ENCODE peak calls at places on chromosomes 1 and 21, in eight cellular contexts. J is naive thymus-derived CD4-positive, alpha-beta T cell; Z is body of pancreas; X is GM23248; W is mammary epithelial cell; L is stomach; Q is IMR-90; Y is endodermal cell. F is an unnamed sample. For H3K4me1 and H3K27me3, the result is how much of the 10 kb centered on the place peaks cover.

GRCh38 chr1:46203738-46204405 is 738 bp downstream of the LURAP1 start:
- DNase-seq in J (no peak), Z (no peak), X (peak), W (peak), L (no peak), Q (no peak), Y (peak), F (no peak)

GRCh38 chr1:173527151-173527826 is 50.2 kb downstream of the PRDX6 start:
- DNase-seq in J (no peak), Z (no peak), X (no peak), W (peak), L (no peak), Q (no peak), Y (no peak), F (peak)

GRCh38 chr1:77164434-77164944 is 54.7 kb downstream of the PIGK start:
- DNase-seq in J (no peak), Z (no peak), X (no peak), W (no peak), L (no peak), Q (no peak), Y (no peak), F (no peak)

GRCh38 chr21:28540514-28540913 is 452.2 kb downstream of the LTN1 start:
- DNase-seq in J (no peak), Z (no peak), X (peak), W (no peak), L (no peak), Q (peak), Y (no peak), F (peak)

GRCh38 chr21:39588884-39589283 is 23.9 kb upstream of the B3GALT5 start:
- DNase-seq in J (no peak), Z (no peak), X (no peak), W (no peak), L (no peak), Q (no peak), Y (no peak), F (no peak)

GRCh38 chr1:20386682-20387081 is 96.0 kb downstream of the VWA5B1 start:
- DNase-seq in J (no peak), Z (no peak), X (no peak), W (no peak), L (no peak), Q (no peak), Y (peak), F (no peak)

GRCh38 chr1:7993593-7994479 is 32.3 kb downstream of the ERRFI1 start:
- DNase-seq in J (no peak), Z (no peak), X (peak), W (no peak), L (no peak), Q (peak), Y (no peak), F (peak)

GRCh38 chr1:34655206-34655909 is 99.5 kb upstream of the GJB5 start:
- DNase-seq in J (no peak), Z (no peak), X (no peak), W (no peak), L (no peak), Q (no peak), Y (no peak), F (no peak)

GRCh38 chr1:113684153-113684541 is 75.1 kb downstream of the PHTF1 start:
- DNase-seq in J (no peak), Z (no peak), X (peak), W (no peak), L (no peak), Q (peak), Y (no peak), F (no peak)

GRCh38 chr1:97365026-97365425 is 555.8 kb downstream of the DPYD start:
- DNase-seq in J (no peak), Z (no peak), X (peak), W (peak), L (no peak), Q (peak), Y (no peak), F (peak)

GRCh38 chr1:219416598-219417238 is 196.2 kb downstream of the ZC3H11B start:
- DNase-seq in J (peak), Z (peak), X (peak), W (peak), L (peak), Q (peak), Y (peak), F (peak)

GRCh38 chr21:41770901-41771624 is 4.2 kb upstream of the RIPK4 start:
- DNase-seq in J (no peak), Z (no peak), X (no peak), W (no peak), L (no peak), Q (no peak), Y (peak), F (no peak)

GRCh38 chr21:45829566-45830147 is 151.9 kb upstream of the COL6A1 start:
- DNase-seq in J (no peak), Z (no peak), X (no peak), W (no peak), L (no peak), Q (no peak), Y (no peak), F (no peak)

GRCh38 chr1:246647113-246647512 is 77.1 kb upstream of the SCCPDH start:
- DNase-seq in J (no peak), Z (no peak), X (peak), W (no peak), L (no peak), Q (peak), Y (peak), F (no peak)

GRCh38 chr1:9687876-9688582 is 36.5 kb downstream of the PIK3CD start:
- DNase-seq in J (no peak), Z (peak), X (peak), W (peak), L (peak), Q (peak), Y (peak), F (no peak)

GRCh38 chr21:21481238-21481637 is 483.0 kb downstream of the NCAM2 start:
- DNase-seq in J (no peak), Z (no peak), X (no peak), W (no peak), L (no peak), Q (peak), Y (no peak), F (no peak)

GRCh38 chr1:231234506-231234905 is 6.5 kb upstream of the GNPAT start:
- DNase-seq in J (no peak), Z (no peak), X (no peak), W (no peak), L (no peak), Q (no peak), Y (no peak), F (no peak)

GRCh38 chr1:3283849-3284248 is 170.6 kb upstream of the ARHGEF16 start:
- DNase-seq in J (no peak), Z (peak), X (peak), W (no peak), L (peak), Q (no peak), Y (peak), F (no peak)

GRCh38 chr1:54013393-54014008 is 4.5 kb downstream of the LDLRAD1 start:
- DNase-seq in J (no peak), Z (no peak), X (no peak), W (no peak), L (no peak), Q (no peak), Y (peak), F (no peak)

GRCh38 chr1:41843378-41843777 is 75.3 kb downstream of the HIVEP3 start:
- DNase-seq in J (no peak), Z (no peak), X (peak), W (peak), L (no peak), Q (peak), Y (no peak), F (no peak)

GRCh38 chr1:78004719-78005346 is at the start of gene DNAJB4:
- DNase-seq in J (peak), Z (peak), X (peak), W (peak), L (peak), Q (peak), Y (peak), F (peak)

GRCh38 chr1:167881069-167881468 is 32.9 kb downstream of the ADCY10 start:
- DNase-seq in J (no peak), Z (no peak), X (peak), W (peak), L (no peak), Q (peak), Y (no peak), F (peak)

GRCh38 chr1:115865704-115866380 is 24.9 kb upstream of the NHLH2 start:
- DNase-seq in J (no peak), Z (no peak), X (peak), W (peak), L (no peak), Q (no peak), Y (no peak), F (peak)

GRCh38 chr1:43991200-43991475 is 261 bp upstream of the CCDC24 start:
- DNase-seq in J (no peak), Z (no peak), X (no peak), W (no peak), L (no peak), Q (no peak), Y (no peak), F (no peak)
- H3K4me1 ChIP-seq in J (under half), Z (under half), X (under half), W (under half), L (under half), Q (under half), Y (under half), F (under half)

GRCh38 chr1:160575112-160575664 is 4.1 kb downstream of the CD84 start:
- DNase-seq in J (no peak), Z (no peak), X (no peak), W (no peak), L (no peak), Q (no peak), Y (no peak), F (no peak)
- H3K27ac ChIP-seq in J (peak), Z (peak), X (no peak), W (no peak), L (no peak), Q (no peak), Y (no peak), F (no peak)

GRCh38 chr1:154953611-154954038 is 2.3 kb downstream of the PBXIP1 start:
- DNase-seq in J (no peak), Z (no peak), X (no peak), W (no peak), L (no peak), Q (no peak), Y (no peak), F (no peak)
- H3K27me3 ChIP-seq in J (under half), Z (under half), X (under half), W (under half), L (under half), Q (under half), Y (under half), F (under half)

GRCh38 chr1:87111659-87112339 is 197.4 kb downstream of the HS2ST1 start:
- DNase-seq in J (no peak), Z (no peak), X (no peak), W (no peak), L (no peak), Q (no peak), Y (no peak), F (no peak)
- H3K4me1 ChIP-seq in J (under half), Z (under half), X (under half), W (under half), L (under half), Q (under half), Y (under half), F (under half)

DNA sequence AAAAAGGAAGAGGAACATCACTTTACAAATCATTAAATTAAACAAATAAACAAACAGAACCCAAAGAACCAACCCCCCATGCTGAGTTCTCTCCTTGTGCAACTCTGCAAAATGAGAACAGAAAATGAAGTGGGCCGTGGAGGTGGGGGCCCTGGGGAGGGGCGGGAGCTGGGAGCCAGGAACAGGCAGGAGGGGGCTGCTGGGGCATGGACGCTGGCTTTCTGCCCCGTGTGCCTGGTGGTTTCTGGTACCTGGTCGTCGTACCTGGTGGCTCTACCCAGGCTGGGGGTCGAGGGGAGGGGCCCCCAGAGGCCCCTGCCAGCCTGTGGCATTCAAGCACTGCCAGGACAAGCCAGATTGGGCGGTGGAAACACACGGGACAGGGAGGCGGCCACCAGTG is 10.8 kb downstream of the GPR37L1 start:
- DNase-seq in J (no peak), Z (no peak), X (no peak), W (no peak), L (no peak), Q (no peak), Y (no peak), F (no peak)
- H3K27ac ChIP-seq in J (no peak), Z (peak), X (no peak), W (no peak), L (peak), Q (no peak), Y (no peak), F (no peak)